ENCODE peak calls at places on chromosome 10, in six cellular contexts. T is fibroblast of the aortic adventitia, U is GM06990, M is lower lobe of right lung, C is PC-3, P is BE2C. J is an unnamed sample.

GRCh38 chr10:84665883-84666463 is 337.6 kb downstream of the CCSER2 start:
- DNase-seq in P (peak), C (peak), M (peak), T (no peak), U (peak), J (peak)

GRCh38 chr10:46293228-46293627 is 6.4 kb downstream of the ANTXRL start:
- DNase-seq in U (no peak), T (no peak), M (no peak), P (no peak), C (no peak), J (no peak)

GRCh38 chr10:86266446-86267242 is 100.0 kb downstream of the GRID1 start:
- DNase-seq in C (no peak), P (peak), T (no peak), M (no peak), U (no peak), J (no peak)

GRCh38 chr10:110820321-110820814 is 51.4 kb upstream of the PDCD4 start:
- DNase-seq in C (no peak), T (peak), M (no peak), P (peak), U (no peak), J (no peak)

GRCh38 chr10:97598407-97599271 is 9.1 kb downstream of the C10orf62 start:
- DNase-seq in C (no peak), M (no peak), P (no peak), U (no peak), T (no peak), J (no peak)

GRCh38 chr10:121426307-121426706 is 171.9 kb downstream of the FGFR2 start:
- DNase-seq in U (no peak), M (no peak), C (peak), T (no peak), P (peak), J (no peak)

GRCh38 chr10:132616170-132616994 is 78.8 kb downstream of the INPP5A start:
- DNase-seq in P (no peak), T (no peak), U (peak), M (no peak), C (no peak), J (no peak)

GRCh38 chr10:48572414-48572813 is 32.5 kb downstream of the ARHGAP22 start:
- DNase-seq in T (peak), M (no peak), P (no peak), U (no peak), C (no peak), J (no peak)

GRCh38 chr10:67492317-67493019 is 203.5 kb downstream of the CTNNA3 start:
- DNase-seq in M (no peak), P (no peak), T (no peak), C (peak), U (no peak), J (peak)

GRCh38 chr10:26407406-26407969 is 30.7 kb upstream of the APBB1IP start:
- DNase-seq in T (peak), M (no peak), U (no peak), P (no peak), C (peak), J (peak)

GRCh38 chr10:89309646-89310045 is 7.8 kb downstream of the IFIT2 start:
- DNase-seq in T (no peak), C (no peak), U (no peak), M (no peak), P (no peak), J (no peak)

GRCh38 chr10:24318517-24318916 is 109.6 kb downstream of the KIAA1217 start:
- DNase-seq in C (no peak), T (no peak), P (no peak), U (no peak), M (no peak), J (peak)

GRCh38 chr10:7193369-7193768 is 217.5 kb downstream of the SFMBT2 start:
- DNase-seq in U (no peak), M (no peak), P (no peak), C (no peak), T (no peak), J (no peak)

GRCh38 chr10:131902211-131902610 is 1.4 kb downstream of the PPP2R2D start:
- DNase-seq in C (no peak), P (peak), U (no peak), M (no peak), T (no peak), J (no peak)

GRCh38 chr10:104329754-104330153 is 8.5 kb downstream of the ITPRIP start:
- DNase-seq in C (peak), T (peak), M (no peak), P (no peak), U (no peak), J (peak)

GRCh38 chr10:51397695-51398094 is 301.7 kb downstream of the CSTF2T start:
- DNase-seq in P (no peak), M (no peak), C (peak), T (peak), U (no peak), J (peak)

GRCh38 chr10:110524179-110524863 is 26.6 kb downstream of the DUSP5 start:
- DNase-seq in U (no peak), T (no peak), P (no peak), C (no peak), M (no peak), J (no peak)

GRCh38 chr10:15121707-15122106 is 24.6 kb downstream of the RPP38 start:
- DNase-seq in P (no peak), T (no peak), U (no peak), C (peak), M (no peak), J (no peak)

GRCh38 chr10:98349508-98349922 is 65.5 kb downstream of the PYROXD2 start:
- DNase-seq in U (peak), P (no peak), T (peak), C (peak), M (no peak), J (no peak)

GRCh38 chr10:124058346-124059003 is 34.9 kb downstream of the CHST15 start:
- DNase-seq in U (no peak), T (no peak), P (no peak), C (peak), M (no peak), J (no peak)

GRCh38 chr10:125156739-125157472 is 3.5 kb downstream of the CTBP2 start:
- DNase-seq in P (no peak), C (peak), U (no peak), T (no peak), M (no peak), J (no peak)
- H3K4me3 ChIP-seq in P (peak), C (peak), U (no peak), T (peak), M (peak), J (peak)

DNA sequence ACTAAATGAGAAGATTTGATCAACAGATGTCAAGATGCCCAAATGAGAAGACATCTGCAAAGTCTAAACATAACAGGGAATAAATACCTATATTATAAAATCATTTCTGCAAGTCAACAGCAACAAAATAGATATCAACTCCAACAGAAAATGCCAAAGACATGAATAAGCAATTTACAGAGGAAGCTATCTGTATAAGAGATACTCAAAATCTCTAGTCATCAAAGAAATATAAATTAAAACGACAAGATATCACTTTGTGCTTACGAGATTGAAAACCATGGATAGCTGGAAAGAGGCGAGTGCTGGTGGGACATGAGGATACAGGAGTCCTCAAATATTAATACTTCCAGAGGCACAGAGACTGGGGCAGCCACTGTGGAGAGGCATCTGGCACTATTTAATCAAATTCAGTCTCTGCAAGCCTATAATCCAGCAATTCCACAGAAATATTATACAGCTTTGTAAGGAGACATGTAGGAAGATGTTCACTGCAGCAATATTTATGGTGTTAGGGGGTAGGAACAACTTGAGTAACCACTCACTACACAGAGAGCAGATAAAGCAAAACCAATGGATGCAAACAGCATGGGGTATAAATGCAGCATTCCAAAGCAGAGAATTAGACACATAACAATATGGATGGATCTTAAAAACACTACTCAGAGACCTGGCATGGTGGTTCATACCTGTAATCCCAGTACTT is 4.8 kb downstream of the DNMBP start:
- DNase-seq in T (no peak), M (no peak), C (no peak), U (no peak), P (no peak), J (no peak)
- H3K4me3 ChIP-seq in T (peak), M (no peak), C (peak), U (no peak), P (no peak), J (no peak)

GRCh38 chr10:62244785-62245595 is 23.7 kb downstream of the RTKN2 start:
- DNase-seq in M (no peak), P (peak), C (peak), T (peak), U (peak), J (peak)
- H3K4me3 ChIP-seq in M (no peak), P (no peak), C (no peak), T (peak), U (no peak), J (no peak)

GRCh38 chr10:75191821-75192568 is 18.6 kb upstream of the VDAC2 start:
- DNase-seq in T (peak), P (no peak), U (no peak), M (peak), C (peak), J (peak)
- H3K4me3 ChIP-seq in T (peak), P (no peak), U (no peak), M (no peak), C (peak), J (no peak)

GRCh38 chr10:108303149-108303548 is 1138.6 kb upstream of the SORCS1 start:
- DNase-seq in P (no peak), C (peak), U (no peak), T (peak), M (no peak), J (peak)

GRCh38 chr10:108307250-108307924 is 1142.9 kb upstream of the SORCS1 start:
- DNase-seq in U (no peak), C (no peak), T (no peak), P (no peak), M (no peak), J (no peak)

GRCh38 chr10:108307925-108308312 is 1143.4 kb upstream of the SORCS1 start:
- DNase-seq in C (no peak), T (no peak), M (no peak), P (no peak), U (no peak), J (no peak)
- H3K4me3 ChIP-seq in C (no peak), T (no peak), M (no peak), P (no peak), U (no peak), J (no peak)

GRCh38 chr10:49609283-49610014 is 661 bp upstream of the SLC18A3 start:
- DNase-seq in P (peak), T (no peak), C (no peak), U (no peak), M (no peak), J (no peak)
- H3K4me3 ChIP-seq in P (peak), T (no peak), C (no peak), U (no peak), M (no peak), J (no peak)